ENCODE peak calls at places on chromosomes 16 and 17, in ten cellular contexts. Q, M, C, X, R, E, W, P, Z and F are unnamed samples.

GRCh38 chr16:81641403-81642106 is 137.5 kb upstream of the PLCG2 start:
- DNase-seq in Q (no peak), M (no peak), C (no peak), X (no peak), R (no peak), E (peak; percentile 46), W (no peak), P (no peak), Z (no peak), F (no peak)

GRCh38 chr16:1073566-1074378 is 1.2 kb downstream of the SSTR5 start:
- DNase-seq in Q (no peak), M (no peak), C (no peak), X (no peak), R (no peak), E (no peak), W (no peak), P (no peak), Z (no peak), F (no peak)

GRCh38 chr17:80766290-80766689 is 221.7 kb downstream of the RPTOR start:
- DNase-seq in Q (no peak), M (no peak), C (no peak), X (no peak), R (no peak), E (no peak), W (no peak), P (no peak), Z (no peak), F (no peak)

GRCh38 chr17:72342582-72343527 is 222.0 kb downstream of the SOX9 start:
- DNase-seq in Q (no peak), M (no peak), C (no peak), X (no peak), R (no peak), E (no peak), W (peak; percentile 65), P (no peak), Z (no peak), F (no peak)

GRCh38 chr16:9055661-9056060 is 35.8 kb upstream of the HAPSTR1 start:
- DNase-seq in Q (no peak), M (no peak), C (no peak), X (no peak), R (no peak), E (no peak), W (peak; percentile 67), P (no peak), Z (no peak), F (no peak)

GRCh38 chr17:79001190-79002020 is 8.2 kb downstream of the CANT1 start:
- DNase-seq in Q (no peak), M (no peak), C (no peak), X (no peak), R (no peak), E (no peak), W (no peak), P (no peak), Z (no peak), F (no peak)

GRCh38 chr17:47276868-47277267 is 23.2 kb downstream of the ITGB3 start:
- DNase-seq in Q (no peak), M (no peak), C (no peak), X (peak; percentile 69), R (peak; percentile 79), E (peak; percentile 86), W (peak; percentile 92), P (peak; percentile 57), Z (no peak), F (no peak)

GRCh38 chr17:50258647-50259483 is 15.4 kb upstream of the TMEM92 start:
- DNase-seq in Q (no peak), M (no peak), C (no peak), X (peak; percentile 53), R (no peak), E (no peak), W (peak; percentile 92), P (no peak), Z (no peak), F (no peak)

GRCh38 chr17:63707151-63707550 is 7.2 kb upstream of the LIMD2 start:
- DNase-seq in Q (no peak), M (no peak), C (no peak), X (no peak), R (no peak), E (no peak), W (no peak), P (no peak), Z (peak; percentile 62), F (peak; percentile 58)

GRCh38 chr17:75241502-75241901 is 19.9 kb downstream of the GGA3 start:
- DNase-seq in Q (no peak), M (no peak), C (no peak), X (no peak), R (no peak), E (no peak), W (peak; percentile 23), P (no peak), Z (no peak), F (no peak)

GRCh38 chr17:77594416-77595209 is 363.9 kb upstream of the TNRC6C start:
- DNase-seq in Q (no peak), M (no peak), C (no peak), X (no peak), R (no peak), E (no peak), W (no peak), P (no peak), Z (no peak), F (no peak)

GRCh38 chr17:9116861-9117568 is 95.7 kb downstream of the NTN1 start:
- DNase-seq in Q (no peak), M (no peak), C (no peak), X (no peak), R (no peak), E (no peak), W (no peak), P (no peak), Z (no peak), F (no peak)

GRCh38 chr16:4517812-4518211 is 20.8 kb downstream of the CDIP1 start:
- DNase-seq in Q (no peak), M (no peak), C (peak; percentile 35), X (no peak), R (peak; percentile 27), E (no peak), W (peak; percentile 44), P (peak; percentile 22), Z (no peak), F (no peak)

GRCh38 chr16:6558661-6559060 is 774.0 kb upstream of the RBFOX1 start:
- DNase-seq in Q (no peak), M (no peak), C (no peak), X (no peak), R (no peak), E (no peak), W (no peak), P (no peak), Z (no peak), F (no peak)

DNA sequence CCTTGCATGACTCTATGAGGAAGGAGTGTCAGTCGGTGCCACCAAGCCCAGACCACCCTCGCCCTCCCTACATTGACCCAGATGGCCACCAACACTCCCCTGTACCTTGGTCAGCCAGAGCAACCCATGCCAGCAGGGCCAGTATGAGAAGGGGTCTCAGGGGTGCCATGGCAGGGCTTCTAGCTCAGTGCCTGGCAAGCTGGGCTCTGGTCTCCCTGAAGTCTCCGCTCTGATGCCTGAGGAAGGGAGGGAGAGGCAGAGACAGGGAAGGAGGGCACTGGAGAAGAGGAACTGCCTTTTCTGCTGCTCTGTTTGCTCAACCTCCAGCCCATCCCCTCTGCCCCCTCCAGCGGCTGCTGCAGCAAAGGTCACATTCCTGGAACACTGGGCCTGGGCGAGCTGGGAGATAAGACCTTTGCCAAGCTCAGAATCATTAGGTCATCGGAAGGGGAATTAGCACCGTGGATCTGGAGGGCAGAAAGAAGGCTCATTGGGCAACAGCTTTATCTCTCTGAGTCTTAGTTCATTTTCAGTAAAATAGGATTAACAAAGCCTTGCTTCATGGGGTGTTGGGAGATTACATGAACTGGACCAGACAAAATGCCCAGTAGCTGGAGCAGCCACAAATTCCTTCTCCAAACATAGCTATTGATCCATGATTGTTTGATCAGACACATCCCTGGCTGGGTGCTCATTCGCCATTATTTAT is at the start of gene VTN:
- DNase-seq in Q (peak; percentile 51), M (no peak), C (no peak), X (no peak), R (no peak), E (peak; percentile 98), W (peak; percentile 36), P (no peak), Z (no peak), F (no peak)
- H3K4me3 ChIP-seq in Q (peak within 1 kb of the TSS; percentile 22), M (peak within 1 kb of the TSS; percentile 73), C (peak within 1 kb of the TSS; percentile 85), X (no peak within 1 kb of the TSS), R (peak within 1 kb of the TSS; percentile 45), E (no peak within 1 kb of the TSS), W (peak within 1 kb of the TSS; percentile 65), P (no peak within 1 kb of the TSS), Z (peak within 1 kb of the TSS; percentile 55), F (peak within 1 kb of the TSS; percentile 81)

DNA sequence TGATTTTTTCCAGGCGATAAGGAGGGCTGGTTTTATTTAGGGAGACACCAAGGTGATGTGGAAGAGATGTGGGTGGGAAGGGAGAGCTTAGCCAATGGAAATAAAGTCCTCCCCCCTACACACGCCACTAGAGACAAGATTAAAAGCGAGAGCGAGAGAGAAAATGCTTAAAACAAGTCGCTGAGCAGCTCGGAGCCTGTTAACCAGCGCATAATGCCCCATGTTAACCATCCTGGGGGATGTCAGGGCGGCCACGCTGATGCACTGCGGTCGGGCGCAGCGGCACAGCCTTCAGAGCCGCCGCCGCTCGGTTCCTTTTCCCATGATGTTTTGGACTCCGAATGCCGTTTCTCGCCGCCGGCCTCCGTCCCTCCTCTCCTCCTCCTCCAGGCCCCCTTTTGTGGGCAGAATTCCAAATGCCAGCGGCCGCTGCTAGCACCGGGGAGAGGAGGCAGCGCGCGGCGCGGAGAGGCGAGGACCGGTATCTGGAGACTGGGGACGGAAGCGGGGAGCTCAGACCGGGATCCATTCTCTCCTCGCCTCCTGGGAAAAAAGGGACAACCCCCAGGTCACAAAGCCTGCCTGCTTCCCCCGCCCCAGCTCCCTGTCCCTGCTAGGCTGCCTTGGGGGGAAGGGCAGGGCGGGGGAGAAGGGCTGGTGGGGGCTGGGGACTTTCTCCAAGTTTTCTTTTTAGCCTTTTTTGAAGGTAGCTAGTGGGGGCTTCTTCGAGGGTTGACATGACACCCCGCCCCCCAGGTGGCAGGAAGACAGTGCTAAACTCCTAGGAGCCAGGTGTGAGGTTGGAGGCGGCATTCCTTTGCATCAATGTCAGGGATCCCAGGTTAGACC is 98.1 kb upstream of the CCL2 start:
- DNase-seq in Q (no peak), M (no peak), C (no peak), X (no peak), R (no peak), E (no peak), W (peak; percentile 11), P (no peak), Z (no peak), F (no peak)
- H3K4me3 ChIP-seq in Q (no peak overlapping the region), M (no peak overlapping the region), C (no peak overlapping the region), X (no peak overlapping the region), R (no peak overlapping the region), E (no peak overlapping the region), W (no peak overlapping the region), P (no peak overlapping the region), Z (no peak overlapping the region), F (no peak overlapping the region)

DNA sequence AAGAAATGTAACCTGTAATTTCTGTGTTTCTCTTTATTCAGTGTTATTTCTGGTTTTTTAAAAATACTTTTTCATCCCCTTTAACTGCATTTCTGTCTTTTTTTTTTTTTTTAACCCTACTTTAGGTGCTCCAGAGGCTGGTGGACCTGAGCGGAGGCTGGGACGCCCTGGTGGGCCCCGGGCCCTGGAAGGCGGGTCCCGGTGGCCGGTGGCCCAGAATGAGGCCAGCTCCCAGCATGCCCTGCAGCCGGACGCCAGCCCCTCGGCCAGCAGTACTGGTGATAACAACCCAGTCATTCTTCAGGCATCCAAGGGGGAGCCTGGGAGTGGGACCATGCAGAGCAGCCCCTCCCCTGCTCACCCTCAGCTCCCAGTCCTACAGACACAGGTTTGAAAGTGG is 1.5 kb downstream of the SRCAP start:
- DNase-seq in Q (no peak), M (no peak), C (no peak), X (no peak), R (no peak), E (peak; percentile 43), W (peak; percentile 34), P (no peak), Z (no peak), F (no peak)
- H3K4me3 ChIP-seq in Q (no peak overlapping the region), M (no peak overlapping the region), C (no peak overlapping the region), X (no peak overlapping the region), R (peak overlapping the region; percentile 97), E (no peak overlapping the region), W (peak overlapping the region; percentile 85), P (peak overlapping the region; percentile 82), Z (no peak overlapping the region), F (no peak overlapping the region)

GRCh38 chr17:82205720-82206508 is 6.7 kb downstream of the CCDC57 start:
- DNase-seq in Q (peak; percentile 83), M (no peak), C (peak; percentile 88), X (peak; percentile 83), R (peak; percentile 82), E (peak; percentile 79), W (peak; percentile 92), P (peak; percentile 95), Z (peak; percentile 86), F (peak; percentile 86)
- H3K4me3 ChIP-seq in Q (no peak overlapping the region), M (peak overlapping the region; percentile 31), C (peak overlapping the region; percentile 29), X (no peak overlapping the region), R (no peak overlapping the region), E (no peak overlapping the region), W (no peak overlapping the region), P (peak overlapping the region; percentile 50), Z (peak overlapping the region; percentile 30), F (no peak overlapping the region)